ENCODE peak calls at places on chromosomes 11 and 22, in five cellular contexts. H is HTR-8/SVneo, T is retina, D is LoVo, X is NCI-H1092 treated with DMSO at 0.1 percent for 48 hours. R is an unnamed sample.
A peak's percentile ranks its signal among the peaks of the same experiment; 100 is the strongest.

GRCh38 chr11:95487938-95488337 is 256.9 kb upstream of the SESN3 start:
- DNase-seq in X (no peak), T (no peak), D (no peak), H (no peak), R (no peak)

GRCh38 chr11:94134651-94135512 is 6.2 kb downstream of the PANX1 start:
- DNase-seq in D (peak; percentile 26), H (no peak), T (no peak), X (no peak), R (peak; percentile 44)

GRCh38 chr11:44133335-44133946 is 38.0 kb downstream of the EXT2 start:
- DNase-seq in X (peak; percentile 6), H (peak; percentile 31), D (no peak), T (peak; percentile 28), R (peak; percentile 22)

GRCh38 chr22:22959147-22959827 is 71.7 kb downstream of the IGLL5 start:
- DNase-seq in T (peak; percentile 92), H (peak; percentile 47), D (peak; percentile 76), X (peak; percentile 83), R (peak; percentile 78)

GRCh38 chr11:73184953-73185671 is 33.0 kb upstream of the P2RY2 start:
- DNase-seq in H (peak; percentile 89), T (peak; percentile 73), D (peak; percentile 57), X (peak; percentile 68), R (peak; percentile 77)

GRCh38 chr22:49995059-49995412 is 17.5 kb downstream of the IL17REL start:
- DNase-seq in H (no peak), X (no peak), D (no peak), T (no peak), R (peak; percentile 70)

GRCh38 chr11:5631969-5632635 is 7.3 kb downstream of the TRIM34 start:
- DNase-seq in T (no peak), X (no peak), D (no peak), H (no peak), R (no peak)

GRCh38 chr11:111026241-111026640 is 219.3 kb upstream of the POU2AF2 start:
- DNase-seq in T (no peak), X (no peak), H (no peak), D (no peak), R (no peak)

GRCh38 chr11:8242480-8243280 is 21.0 kb downstream of the LMO1 start:
- DNase-seq in T (peak; percentile 81), X (peak; percentile 9), D (no peak), H (no peak), R (no peak)

GRCh38 chr11:128767518-128767917 is 73.6 kb downstream of the FLI1 start:
- DNase-seq in D (no peak), T (no peak), H (no peak), X (no peak), R (no peak)

GRCh38 chr11:119190531-119190930 is 5.3 kb downstream of the NHERF4 start:
- DNase-seq in T (no peak), H (no peak), X (no peak), D (no peak), R (no peak)

GRCh38 chr22:46803031-46803880 is 40.8 kb downstream of the TBC1D22A start:
- DNase-seq in H (peak; percentile 56), X (no peak), D (peak; percentile 61), T (peak; percentile 65), R (peak; percentile 47)

GRCh38 chr11:61069427-61069826 is 32.9 kb upstream of the CD5 start:
- DNase-seq in T (no peak), D (no peak), X (no peak), H (no peak), R (no peak)

GRCh38 chr11:31641477-31642062 is 132.0 kb downstream of the ELP4 start:
- DNase-seq in T (peak; percentile 77), H (peak; percentile 1), D (peak; percentile 49), X (peak; percentile 29), R (peak; percentile 25)

GRCh38 chr11:93579187-93579773 is 36.1 kb upstream of the SMCO4 start:
- DNase-seq in X (no peak), H (no peak), D (no peak), T (no peak), R (no peak)

GRCh38 chr11:21564095-21564494 is 628.8 kb upstream of the ANO5 start:
- DNase-seq in X (no peak), D (no peak), H (no peak), T (no peak), R (no peak)

GRCh38 chr11:102837151-102837550 is 6.3 kb downstream of the MMP3 start:
- DNase-seq in D (no peak), H (no peak), T (no peak), X (no peak), R (no peak)

GRCh38 chr11:110919241-110919893 is 207.1 kb upstream of the ARHGAP20 start:
- DNase-seq in H (no peak), D (no peak), X (no peak), T (no peak), R (no peak)

GRCh38 chr11:118609380-118610219 is 2.2 kb downstream of the PHLDB1 start:
- DNase-seq in D (no peak), H (no peak), T (peak; percentile 74), X (no peak), R (no peak)

R was measured in small intestine.